ENCODE peak calls at places on chromosomes 4 and X, in ten cellular contexts. One of them, this sample, is unnamed.

GRCh38 chr4:73620115-73620792 is at the start of gene RASSF6:
- DNase-seq in tibial artery: no peak
- DNase-seq in AG04449: no peak
- DNase-seq in endodermal cell: peak
- DNase-seq in cardiac muscle cell: peak
- DNase-seq in thoracic aorta: no peak
- DNase-seq in AG04450: no peak
- DNase-seq in mucosa of descending colon: peak
- DNase-seq in dorsolateral prefrontal cortex: no peak
- DNase-seq in fibroblast of mammary gland: no peak
- DNase-seq in this sample: no peak

GRCh38 chr4:179698321-179698720 is 2256.1 kb upstream of the AGA start:
- DNase-seq in endodermal cell: no peak
- DNase-seq in AG04449: no peak
- DNase-seq in mucosa of descending colon: no peak
- DNase-seq in fibroblast of mammary gland: no peak
- DNase-seq in tibial artery: no peak
- DNase-seq in dorsolateral prefrontal cortex: no peak
- DNase-seq in thoracic aorta: no peak
- DNase-seq in cardiac muscle cell: no peak
- DNase-seq in AG04450: no peak
- DNase-seq in this sample: no peak

GRCh38 chr4:177016541-177017141 is 223.9 kb upstream of the VEGFC start:
- DNase-seq in AG04449: peak
- DNase-seq in cardiac muscle cell: no peak
- DNase-seq in fibroblast of mammary gland: peak
- DNase-seq in tibial artery: no peak
- DNase-seq in endodermal cell: no peak
- DNase-seq in thoracic aorta: no peak
- DNase-seq in dorsolateral prefrontal cortex: no peak
- DNase-seq in mucosa of descending colon: no peak
- DNase-seq in AG04450: no peak
- DNase-seq in this sample: no peak

GRCh38 chr4:185018834-185019450 is 652 bp downstream of the HELT start:
- DNase-seq in dorsolateral prefrontal cortex: no peak
- DNase-seq in tibial artery: no peak
- DNase-seq in endodermal cell: peak
- DNase-seq in AG04450: no peak
- DNase-seq in AG04449: no peak
- DNase-seq in thoracic aorta: no peak
- DNase-seq in fibroblast of mammary gland: no peak
- DNase-seq in mucosa of descending colon: no peak
- DNase-seq in cardiac muscle cell: no peak
- DNase-seq in this sample: no peak

GRCh38 chrX:51148848-51149247 is 183.8 kb upstream of the NUDT10 start:
- DNase-seq in tibial artery: no peak
- DNase-seq in cardiac muscle cell: peak
- DNase-seq in fibroblast of mammary gland: peak
- DNase-seq in thoracic aorta: no peak
- DNase-seq in mucosa of descending colon: no peak
- DNase-seq in AG04449: no peak
- DNase-seq in AG04450: no peak
- DNase-seq in endodermal cell: peak
- DNase-seq in dorsolateral prefrontal cortex: no peak
- DNase-seq in this sample: no peak

GRCh38 chrX:31555506-31555905 is 483.7 kb upstream of the FTHL17 start:
- DNase-seq in mucosa of descending colon: no peak
- DNase-seq in cardiac muscle cell: no peak
- DNase-seq in AG04449: no peak
- DNase-seq in thoracic aorta: no peak
- DNase-seq in AG04450: no peak
- DNase-seq in tibial artery: no peak
- DNase-seq in fibroblast of mammary gland: peak
- DNase-seq in endodermal cell: no peak
- DNase-seq in dorsolateral prefrontal cortex: no peak
- DNase-seq in this sample: no peak

GRCh38 chr4:110830461-110830860 is 207.6 kb upstream of the PITX2 start:
- DNase-seq in dorsolateral prefrontal cortex: no peak
- DNase-seq in AG04449: no peak
- DNase-seq in endodermal cell: no peak
- DNase-seq in thoracic aorta: no peak
- DNase-seq in fibroblast of mammary gland: no peak
- DNase-seq in AG04450: no peak
- DNase-seq in cardiac muscle cell: no peak
- DNase-seq in mucosa of descending colon: no peak
- DNase-seq in tibial artery: no peak
- DNase-seq in this sample: no peak

GRCh38 chr4:52038109-52038912 is at the start of gene SGCB:
- DNase-seq in AG04449: no peak
- DNase-seq in tibial artery: peak
- DNase-seq in fibroblast of mammary gland: peak
- DNase-seq in cardiac muscle cell: peak
- DNase-seq in thoracic aorta: peak
- DNase-seq in dorsolateral prefrontal cortex: peak
- DNase-seq in endodermal cell: peak
- DNase-seq in AG04450: no peak
- DNase-seq in mucosa of descending colon: peak
- DNase-seq in this sample: peak

GRCh38 chr4:118762753-118763477 is 73.0 kb downstream of the SEC24D start:
- DNase-seq in thoracic aorta: no peak
- DNase-seq in mucosa of descending colon: no peak
- DNase-seq in dorsolateral prefrontal cortex: no peak
- DNase-seq in AG04450: no peak
- DNase-seq in cardiac muscle cell: no peak
- DNase-seq in endodermal cell: no peak
- DNase-seq in AG04449: no peak
- DNase-seq in fibroblast of mammary gland: no peak
- DNase-seq in tibial artery: no peak
- DNase-seq in this sample: no peak

GRCh38 chr4:171130126-171130801 is 682.9 kb upstream of the GALNTL6 start:
- DNase-seq in fibroblast of mammary gland: no peak
- DNase-seq in AG04450: no peak
- DNase-seq in dorsolateral prefrontal cortex: no peak
- DNase-seq in tibial artery: no peak
- DNase-seq in cardiac muscle cell: no peak
- DNase-seq in AG04449: no peak
- DNase-seq in thoracic aorta: no peak
- DNase-seq in mucosa of descending colon: no peak
- DNase-seq in endodermal cell: no peak
- DNase-seq in this sample: no peak

GRCh38 chrX:255923-256331 is 25.3 kb upstream of the PLCXD1 start:
- DNase-seq in thoracic aorta: no peak
- DNase-seq in AG04450: no peak
- DNase-seq in mucosa of descending colon: peak
- DNase-seq in fibroblast of mammary gland: no peak
- DNase-seq in AG04449: no peak
- DNase-seq in endodermal cell: peak
- DNase-seq in tibial artery: no peak
- DNase-seq in cardiac muscle cell: no peak
- DNase-seq in dorsolateral prefrontal cortex: no peak
- DNase-seq in this sample: no peak

GRCh38 chr4:74039065-74039763 is 725 bp upstream of the CXCL3 start:
- DNase-seq in endodermal cell: peak
- DNase-seq in thoracic aorta: no peak
- DNase-seq in mucosa of descending colon: no peak
- DNase-seq in cardiac muscle cell: no peak
- DNase-seq in dorsolateral prefrontal cortex: no peak
- DNase-seq in AG04450: no peak
- DNase-seq in fibroblast of mammary gland: peak
- DNase-seq in tibial artery: no peak
- DNase-seq in AG04449: no peak
- DNase-seq in this sample: no peak

GRCh38 chr4:86451560-86452322 is 91.9 kb upstream of the MAPK10 start:
- DNase-seq in AG04449: no peak
- DNase-seq in endodermal cell: peak
- DNase-seq in fibroblast of mammary gland: peak
- DNase-seq in mucosa of descending colon: no peak
- DNase-seq in thoracic aorta: no peak
- DNase-seq in tibial artery: no peak
- DNase-seq in dorsolateral prefrontal cortex: no peak
- DNase-seq in cardiac muscle cell: no peak
- DNase-seq in AG04450: no peak
- DNase-seq in this sample: no peak

GRCh38 chr4:35125995-35126712 is 1118.2 kb downstream of the ARAP2 start:
- DNase-seq in mucosa of descending colon: no peak
- DNase-seq in cardiac muscle cell: peak
- DNase-seq in endodermal cell: no peak
- DNase-seq in dorsolateral prefrontal cortex: no peak
- DNase-seq in fibroblast of mammary gland: no peak
- DNase-seq in AG04449: no peak
- DNase-seq in AG04450: no peak
- DNase-seq in tibial artery: no peak
- DNase-seq in thoracic aorta: no peak
- DNase-seq in this sample: no peak

GRCh38 chrX:74371823-74372222 is 49.5 kb upstream of the SLC16A2 start:
- DNase-seq in mucosa of descending colon: no peak
- DNase-seq in cardiac muscle cell: no peak
- DNase-seq in tibial artery: no peak
- DNase-seq in fibroblast of mammary gland: no peak
- DNase-seq in AG04450: no peak
- DNase-seq in thoracic aorta: no peak
- DNase-seq in dorsolateral prefrontal cortex: no peak
- DNase-seq in endodermal cell: no peak
- DNase-seq in AG04449: no peak
- DNase-seq in this sample: no peak

GRCh38 chrX:14798805-14799397 is 74.0 kb downstream of the FANCB start:
- DNase-seq in AG04450: no peak
- DNase-seq in fibroblast of mammary gland: no peak
- DNase-seq in endodermal cell: no peak
- DNase-seq in dorsolateral prefrontal cortex: no peak
- DNase-seq in thoracic aorta: no peak
- DNase-seq in mucosa of descending colon: no peak
- DNase-seq in cardiac muscle cell: no peak
- DNase-seq in tibial artery: no peak
- DNase-seq in AG04449: no peak
- DNase-seq in this sample: no peak

GRCh38 chr4:157072002-157072401 is 3.9 kb upstream of the GLRB start:
- DNase-seq in tibial artery: no peak
- DNase-seq in AG04450: no peak
- DNase-seq in AG04449: no peak
- DNase-seq in thoracic aorta: no peak
- DNase-seq in endodermal cell: no peak
- DNase-seq in fibroblast of mammary gland: peak
- DNase-seq in cardiac muscle cell: no peak
- DNase-seq in dorsolateral prefrontal cortex: no peak
- DNase-seq in mucosa of descending colon: no peak
- DNase-seq in this sample: no peak

GRCh38 chr4:182258441-182259031 is 15.3 kb downstream of the TENM3 start:
- DNase-seq in thoracic aorta: no peak
- DNase-seq in AG04449: no peak
- DNase-seq in endodermal cell: no peak
- DNase-seq in tibial artery: no peak
- DNase-seq in mucosa of descending colon: no peak
- DNase-seq in dorsolateral prefrontal cortex: no peak
- DNase-seq in cardiac muscle cell: no peak
- DNase-seq in AG04450: no peak
- DNase-seq in fibroblast of mammary gland: no peak
- DNase-seq in this sample: no peak
- H3K4me3 ChIP-seq in thoracic aorta: no peak
- H3K4me3 ChIP-seq in AG04449: no peak
- H3K4me3 ChIP-seq in endodermal cell: no peak
- H3K4me3 ChIP-seq in tibial artery: no peak
- H3K4me3 ChIP-seq in mucosa of descending colon: no peak
- H3K4me3 ChIP-seq in dorsolateral prefrontal cortex: no peak
- H3K4me3 ChIP-seq in cardiac muscle cell: no peak
- H3K4me3 ChIP-seq in AG04450: no peak
- H3K4me3 ChIP-seq in fibroblast of mammary gland: no peak
- H3K4me3 ChIP-seq in this sample: no peak

GRCh38 chr4:82715731-82716617 is 82.6 kb downstream of the SCD5 start:
- DNase-seq in tibial artery: no peak
- DNase-seq in endodermal cell: peak
- DNase-seq in dorsolateral prefrontal cortex: no peak
- DNase-seq in AG04450: no peak
- DNase-seq in fibroblast of mammary gland: peak
- DNase-seq in AG04449: peak
- DNase-seq in cardiac muscle cell: no peak
- DNase-seq in mucosa of descending colon: no peak
- DNase-seq in thoracic aorta: no peak
- DNase-seq in this sample: no peak
- H3K4me3 ChIP-seq in tibial artery: no peak
- H3K4me3 ChIP-seq in endodermal cell: no peak
- H3K4me3 ChIP-seq in dorsolateral prefrontal cortex: no peak
- H3K4me3 ChIP-seq in AG04450: no peak
- H3K4me3 ChIP-seq in fibroblast of mammary gland: no peak
- H3K4me3 ChIP-seq in AG04449: no peak
- H3K4me3 ChIP-seq in cardiac muscle cell: no peak
- H3K4me3 ChIP-seq in mucosa of descending colon: no peak
- H3K4me3 ChIP-seq in thoracic aorta: no peak
- H3K4me3 ChIP-seq in this sample: no peak

GRCh38 chr4:82890913-82891727 is at the start of gene SEC31A:
- DNase-seq in AG04450: peak
- DNase-seq in tibial artery: peak
- DNase-seq in AG04449: peak
- DNase-seq in cardiac muscle cell: peak
- DNase-seq in thoracic aorta: peak
- DNase-seq in mucosa of descending colon: peak
- DNase-seq in dorsolateral prefrontal cortex: peak
- DNase-seq in endodermal cell: peak
- DNase-seq in fibroblast of mammary gland: peak
- DNase-seq in this sample: peak

GRCh38 chr4:82890602-82890912 is 396 bp downstream of the SEC31A start:
- DNase-seq in tibial artery: no peak
- DNase-seq in AG04450: no peak
- DNase-seq in dorsolateral prefrontal cortex: no peak
- DNase-seq in mucosa of descending colon: no peak
- DNase-seq in thoracic aorta: no peak
- DNase-seq in endodermal cell: no peak
- DNase-seq in fibroblast of mammary gland: no peak
- DNase-seq in AG04449: no peak
- DNase-seq in cardiac muscle cell: peak
- DNase-seq in this sample: no peak

GRCh38 chr4:82892467-82892802 is 1.5 kb upstream of the SEC31A start:
- DNase-seq in AG04450: no peak
- DNase-seq in AG04449: no peak
- DNase-seq in endodermal cell: no peak
- DNase-seq in tibial artery: no peak
- DNase-seq in cardiac muscle cell: no peak
- DNase-seq in thoracic aorta: no peak
- DNase-seq in mucosa of descending colon: no peak
- DNase-seq in fibroblast of mammary gland: no peak
- DNase-seq in dorsolateral prefrontal cortex: no peak
- DNase-seq in this sample: no peak

GRCh38 chr4:82893942-82894341 is 3.0 kb upstream of the SEC31A start:
- DNase-seq in AG04450: no peak
- DNase-seq in thoracic aorta: no peak
- DNase-seq in dorsolateral prefrontal cortex: no peak
- DNase-seq in endodermal cell: no peak
- DNase-seq in AG04449: no peak
- DNase-seq in cardiac muscle cell: no peak
- DNase-seq in mucosa of descending colon: no peak
- DNase-seq in fibroblast of mammary gland: peak
- DNase-seq in tibial artery: no peak
- DNase-seq in this sample: no peak

GRCh38 chr4:82891728-82892466 is 944 bp upstream of the SEC31A start:
- DNase-seq in mucosa of descending colon: no peak
- DNase-seq in dorsolateral prefrontal cortex: no peak
- DNase-seq in AG04449: no peak
- DNase-seq in thoracic aorta: no peak
- DNase-seq in cardiac muscle cell: no peak
- DNase-seq in tibial artery: no peak
- DNase-seq in endodermal cell: no peak
- DNase-seq in AG04450: no peak
- DNase-seq in fibroblast of mammary gland: peak
- DNase-seq in this sample: no peak
- H3K4me3 ChIP-seq in mucosa of descending colon: no peak
- H3K4me3 ChIP-seq in dorsolateral prefrontal cortex: peak
- H3K4me3 ChIP-seq in AG04449: peak
- H3K4me3 ChIP-seq in thoracic aorta: peak
- H3K4me3 ChIP-seq in cardiac muscle cell: peak
- H3K4me3 ChIP-seq in tibial artery: peak
- H3K4me3 ChIP-seq in endodermal cell: peak
- H3K4me3 ChIP-seq in AG04450: peak
- H3K4me3 ChIP-seq in fibroblast of mammary gland: peak
- H3K4me3 ChIP-seq in this sample: peak

GRCh38 chr4:137609693-137610450 is 77.6 kb upstream of the PCDH18 start:
- DNase-seq in AG04450: peak
- DNase-seq in thoracic aorta: no peak
- DNase-seq in AG04449: no peak
- DNase-seq in cardiac muscle cell: no peak
- DNase-seq in dorsolateral prefrontal cortex: no peak
- DNase-seq in mucosa of descending colon: no peak
- DNase-seq in fibroblast of mammary gland: peak
- DNase-seq in endodermal cell: no peak
- DNase-seq in tibial artery: no peak
- DNase-seq in this sample: no peak
- H3K4me3 ChIP-seq in AG04450: peak
- H3K4me3 ChIP-seq in thoracic aorta: peak
- H3K4me3 ChIP-seq in AG04449: peak
- H3K4me3 ChIP-seq in cardiac muscle cell: no peak
- H3K4me3 ChIP-seq in dorsolateral prefrontal cortex: no peak
- H3K4me3 ChIP-seq in mucosa of descending colon: no peak
- H3K4me3 ChIP-seq in fibroblast of mammary gland: no peak
- H3K4me3 ChIP-seq in endodermal cell: no peak
- H3K4me3 ChIP-seq in tibial artery: peak
- H3K4me3 ChIP-seq in this sample: peak